ENCODE peak calls at places on chromosomes 4 and X, in ten cellular contexts. One of them, this sample, is unnamed.
A peak's percentile ranks its signal among the peaks of the same experiment; 100 is the strongest.

GRCh38 chrX:25072247-25072646 is 56.5 kb upstream of the ARX start:
- DNase-seq in HCT116: no peak
- DNase-seq in MV-4-11: no peak
- DNase-seq in stimulated activated CD8-positive, alpha-beta memory T cell treated with anti-CD3 and anti-CD28 coated beads, Interleukin-7, amount 100 ng/mL, for 1 hour: no peak
- DNase-seq in head of caudate nucleus: no peak
- DNase-seq in heart right ventricle: no peak
- DNase-seq in stimulated activated naive CD8-positive, alpha-beta T cell treated with anti-CD3 and anti-CD28 coated beads, Interleukin-15, Interleukin-2, amounts not matched to agents 100 U/mL and 50 U/mL, for 24 hours: no peak
- DNase-seq in GM12865: no peak
- DNase-seq in stimulated activated naive CD4-positive, alpha-beta T cell: no peak
- DNase-seq in activated CD4-positive, alpha-beta T cell treated with anti-CD3 and anti-CD28 coated beads, Interleukin-2, amount 10 ng/mL, durations not matched to agents 24 days and 14 days: no peak
- DNase-seq in this sample: no peak

GRCh38 chr4:40333921-40334352 is 1.2 kb upstream of the CHRNA9 start:
- DNase-seq in heart right ventricle: no peak
- DNase-seq in MV-4-11: no peak
- DNase-seq in stimulated activated naive CD8-positive, alpha-beta T cell treated with anti-CD3 and anti-CD28 coated beads, Interleukin-15, Interleukin-2, amounts not matched to agents 100 U/mL and 50 U/mL, for 24 hours: no peak
- DNase-seq in activated CD4-positive, alpha-beta T cell treated with anti-CD3 and anti-CD28 coated beads, Interleukin-2, amount 10 ng/mL, durations not matched to agents 24 days and 14 days: no peak
- DNase-seq in GM12865: no peak
- DNase-seq in stimulated activated naive CD4-positive, alpha-beta T cell: no peak
- DNase-seq in head of caudate nucleus: no peak
- DNase-seq in stimulated activated CD8-positive, alpha-beta memory T cell treated with anti-CD3 and anti-CD28 coated beads, Interleukin-7, amount 100 ng/mL, for 1 hour: no peak
- DNase-seq in HCT116: peak; percentile 69
- DNase-seq in this sample: peak; percentile 98

GRCh38 chrX:40581333-40581910 is 652 bp downstream of the ATP6AP2 start:
- DNase-seq in HCT116: no peak
- DNase-seq in GM12865: no peak
- DNase-seq in stimulated activated CD8-positive, alpha-beta memory T cell treated with anti-CD3 and anti-CD28 coated beads, Interleukin-7, amount 100 ng/mL, for 1 hour: no peak
- DNase-seq in heart right ventricle: no peak
- DNase-seq in stimulated activated naive CD4-positive, alpha-beta T cell: no peak
- DNase-seq in stimulated activated naive CD8-positive, alpha-beta T cell treated with anti-CD3 and anti-CD28 coated beads, Interleukin-15, Interleukin-2, amounts not matched to agents 100 U/mL and 50 U/mL, for 24 hours: no peak
- DNase-seq in head of caudate nucleus: no peak
- DNase-seq in activated CD4-positive, alpha-beta T cell treated with anti-CD3 and anti-CD28 coated beads, Interleukin-2, amount 10 ng/mL, durations not matched to agents 24 days and 14 days: peak; percentile 74
- DNase-seq in MV-4-11: no peak
- DNase-seq in this sample: no peak

GRCh38 chr4:8763966-8764901 is 107.4 kb downstream of the HMX1 start:
- DNase-seq in stimulated activated CD8-positive, alpha-beta memory T cell treated with anti-CD3 and anti-CD28 coated beads, Interleukin-7, amount 100 ng/mL, for 1 hour: no peak
- DNase-seq in head of caudate nucleus: no peak
- DNase-seq in stimulated activated naive CD8-positive, alpha-beta T cell treated with anti-CD3 and anti-CD28 coated beads, Interleukin-15, Interleukin-2, amounts not matched to agents 100 U/mL and 50 U/mL, for 24 hours: no peak
- DNase-seq in activated CD4-positive, alpha-beta T cell treated with anti-CD3 and anti-CD28 coated beads, Interleukin-2, amount 10 ng/mL, durations not matched to agents 24 days and 14 days: no peak
- DNase-seq in stimulated activated naive CD4-positive, alpha-beta T cell: no peak
- DNase-seq in heart right ventricle: no peak
- DNase-seq in HCT116: no peak
- DNase-seq in GM12865: no peak
- DNase-seq in MV-4-11: no peak
- DNase-seq in this sample: no peak

GRCh38 chrX:47146936-47147859 is 2.2 kb downstream of the RBM10 start:
- DNase-seq in stimulated activated naive CD8-positive, alpha-beta T cell treated with anti-CD3 and anti-CD28 coated beads, Interleukin-15, Interleukin-2, amounts not matched to agents 100 U/mL and 50 U/mL, for 24 hours: no peak
- DNase-seq in stimulated activated CD8-positive, alpha-beta memory T cell treated with anti-CD3 and anti-CD28 coated beads, Interleukin-7, amount 100 ng/mL, for 1 hour: no peak
- DNase-seq in heart right ventricle: no peak
- DNase-seq in HCT116: no peak
- DNase-seq in MV-4-11: no peak
- DNase-seq in head of caudate nucleus: no peak
- DNase-seq in activated CD4-positive, alpha-beta T cell treated with anti-CD3 and anti-CD28 coated beads, Interleukin-2, amount 10 ng/mL, durations not matched to agents 24 days and 14 days: no peak
- DNase-seq in GM12865: no peak
- DNase-seq in stimulated activated naive CD4-positive, alpha-beta T cell: no peak
- DNase-seq in this sample: no peak

GRCh38 chrX:80216086-80216485 is 201.5 kb downstream of the TBX22 start:
- DNase-seq in heart right ventricle: no peak
- DNase-seq in stimulated activated naive CD4-positive, alpha-beta T cell: no peak
- DNase-seq in HCT116: no peak
- DNase-seq in activated CD4-positive, alpha-beta T cell treated with anti-CD3 and anti-CD28 coated beads, Interleukin-2, amount 10 ng/mL, durations not matched to agents 24 days and 14 days: no peak
- DNase-seq in stimulated activated CD8-positive, alpha-beta memory T cell treated with anti-CD3 and anti-CD28 coated beads, Interleukin-7, amount 100 ng/mL, for 1 hour: no peak
- DNase-seq in GM12865: no peak
- DNase-seq in head of caudate nucleus: no peak
- DNase-seq in MV-4-11: no peak
- DNase-seq in stimulated activated naive CD8-positive, alpha-beta T cell treated with anti-CD3 and anti-CD28 coated beads, Interleukin-15, Interleukin-2, amounts not matched to agents 100 U/mL and 50 U/mL, for 24 hours: no peak
- DNase-seq in this sample: peak; percentile 48

GRCh38 chr4:55793479-55793878 is 26.1 kb upstream of the EXOC1L start:
- DNase-seq in head of caudate nucleus: no peak
- DNase-seq in stimulated activated naive CD8-positive, alpha-beta T cell treated with anti-CD3 and anti-CD28 coated beads, Interleukin-15, Interleukin-2, amounts not matched to agents 100 U/mL and 50 U/mL, for 24 hours: no peak
- DNase-seq in activated CD4-positive, alpha-beta T cell treated with anti-CD3 and anti-CD28 coated beads, Interleukin-2, amount 10 ng/mL, durations not matched to agents 24 days and 14 days: no peak
- DNase-seq in GM12865: no peak
- DNase-seq in stimulated activated CD8-positive, alpha-beta memory T cell treated with anti-CD3 and anti-CD28 coated beads, Interleukin-7, amount 100 ng/mL, for 1 hour: no peak
- DNase-seq in heart right ventricle: no peak
- DNase-seq in HCT116: no peak
- DNase-seq in MV-4-11: no peak
- DNase-seq in stimulated activated naive CD4-positive, alpha-beta T cell: no peak
- DNase-seq in this sample: no peak

GRCh38 chr4:73508651-73509050 is 27.1 kb downstream of the AFM start:
- DNase-seq in heart right ventricle: no peak
- DNase-seq in stimulated activated naive CD4-positive, alpha-beta T cell: no peak
- DNase-seq in stimulated activated CD8-positive, alpha-beta memory T cell treated with anti-CD3 and anti-CD28 coated beads, Interleukin-7, amount 100 ng/mL, for 1 hour: no peak
- DNase-seq in MV-4-11: no peak
- DNase-seq in GM12865: no peak
- DNase-seq in activated CD4-positive, alpha-beta T cell treated with anti-CD3 and anti-CD28 coated beads, Interleukin-2, amount 10 ng/mL, durations not matched to agents 24 days and 14 days: no peak
- DNase-seq in head of caudate nucleus: no peak
- DNase-seq in stimulated activated naive CD8-positive, alpha-beta T cell treated with anti-CD3 and anti-CD28 coated beads, Interleukin-15, Interleukin-2, amounts not matched to agents 100 U/mL and 50 U/mL, for 24 hours: no peak
- DNase-seq in HCT116: no peak
- DNase-seq in this sample: no peak

GRCh38 chr4:184649971-184650855 is 675 bp downstream of the PRIMPOL start:
- DNase-seq in MV-4-11: peak; percentile 35
- DNase-seq in stimulated activated naive CD8-positive, alpha-beta T cell treated with anti-CD3 and anti-CD28 coated beads, Interleukin-15, Interleukin-2, amounts not matched to agents 100 U/mL and 50 U/mL, for 24 hours: peak; percentile 29
- DNase-seq in activated CD4-positive, alpha-beta T cell treated with anti-CD3 and anti-CD28 coated beads, Interleukin-2, amount 10 ng/mL, durations not matched to agents 24 days and 14 days: peak; percentile 55
- DNase-seq in GM12865: peak; percentile 46
- DNase-seq in heart right ventricle: no peak
- DNase-seq in head of caudate nucleus: peak; percentile 33
- DNase-seq in HCT116: no peak
- DNase-seq in stimulated activated naive CD4-positive, alpha-beta T cell: no peak
- DNase-seq in stimulated activated CD8-positive, alpha-beta memory T cell treated with anti-CD3 and anti-CD28 coated beads, Interleukin-7, amount 100 ng/mL, for 1 hour: no peak
- DNase-seq in this sample: peak; percentile 69

GRCh38 chrX:39058724-39059123 is 257.5 kb downstream of the MID1IP1 start:
- DNase-seq in stimulated activated naive CD4-positive, alpha-beta T cell: no peak
- DNase-seq in head of caudate nucleus: no peak
- DNase-seq in stimulated activated naive CD8-positive, alpha-beta T cell treated with anti-CD3 and anti-CD28 coated beads, Interleukin-15, Interleukin-2, amounts not matched to agents 100 U/mL and 50 U/mL, for 24 hours: no peak
- DNase-seq in GM12865: no peak
- DNase-seq in MV-4-11: no peak
- DNase-seq in activated CD4-positive, alpha-beta T cell treated with anti-CD3 and anti-CD28 coated beads, Interleukin-2, amount 10 ng/mL, durations not matched to agents 24 days and 14 days: no peak
- DNase-seq in heart right ventricle: no peak
- DNase-seq in HCT116: no peak
- DNase-seq in stimulated activated CD8-positive, alpha-beta memory T cell treated with anti-CD3 and anti-CD28 coated beads, Interleukin-7, amount 100 ng/mL, for 1 hour: no peak
- DNase-seq in this sample: no peak

GRCh38 chrX:1582686-1583437 is 8.5 kb upstream of the AKAP17A start:
- DNase-seq in heart right ventricle: no peak
- DNase-seq in head of caudate nucleus: no peak
- DNase-seq in activated CD4-positive, alpha-beta T cell treated with anti-CD3 and anti-CD28 coated beads, Interleukin-2, amount 10 ng/mL, durations not matched to agents 24 days and 14 days: peak; percentile 86
- DNase-seq in HCT116: peak; percentile 55
- DNase-seq in stimulated activated naive CD4-positive, alpha-beta T cell: no peak
- DNase-seq in stimulated activated CD8-positive, alpha-beta memory T cell treated with anti-CD3 and anti-CD28 coated beads, Interleukin-7, amount 100 ng/mL, for 1 hour: no peak
- DNase-seq in GM12865: peak; percentile 83
- DNase-seq in MV-4-11: peak; percentile 83
- DNase-seq in stimulated activated naive CD8-positive, alpha-beta T cell treated with anti-CD3 and anti-CD28 coated beads, Interleukin-15, Interleukin-2, amounts not matched to agents 100 U/mL and 50 U/mL, for 24 hours: peak; percentile 35
- DNase-seq in this sample: peak; percentile 86

GRCh38 chr4:107265859-107266258 is 229.7 kb upstream of the DKK2 start:
- DNase-seq in HCT116: no peak
- DNase-seq in GM12865: no peak
- DNase-seq in heart right ventricle: no peak
- DNase-seq in stimulated activated naive CD4-positive, alpha-beta T cell: no peak
- DNase-seq in head of caudate nucleus: no peak
- DNase-seq in MV-4-11: no peak
- DNase-seq in stimulated activated CD8-positive, alpha-beta memory T cell treated with anti-CD3 and anti-CD28 coated beads, Interleukin-7, amount 100 ng/mL, for 1 hour: no peak
- DNase-seq in stimulated activated naive CD8-positive, alpha-beta T cell treated with anti-CD3 and anti-CD28 coated beads, Interleukin-15, Interleukin-2, amounts not matched to agents 100 U/mL and 50 U/mL, for 24 hours: no peak
- DNase-seq in activated CD4-positive, alpha-beta T cell treated with anti-CD3 and anti-CD28 coated beads, Interleukin-2, amount 10 ng/mL, durations not matched to agents 24 days and 14 days: no peak
- DNase-seq in this sample: peak; percentile 11

GRCh38 chrX:152813211-152813610 is 17.3 kb downstream of the CETN2 start:
- DNase-seq in stimulated activated naive CD4-positive, alpha-beta T cell: no peak
- DNase-seq in head of caudate nucleus: no peak
- DNase-seq in stimulated activated CD8-positive, alpha-beta memory T cell treated with anti-CD3 and anti-CD28 coated beads, Interleukin-7, amount 100 ng/mL, for 1 hour: no peak
- DNase-seq in GM12865: no peak
- DNase-seq in heart right ventricle: no peak
- DNase-seq in activated CD4-positive, alpha-beta T cell treated with anti-CD3 and anti-CD28 coated beads, Interleukin-2, amount 10 ng/mL, durations not matched to agents 24 days and 14 days: no peak
- DNase-seq in HCT116: no peak
- DNase-seq in MV-4-11: no peak
- DNase-seq in stimulated activated naive CD8-positive, alpha-beta T cell treated with anti-CD3 and anti-CD28 coated beads, Interleukin-15, Interleukin-2, amounts not matched to agents 100 U/mL and 50 U/mL, for 24 hours: no peak
- DNase-seq in this sample: no peak

GRCh38 chrX:133776072-133776471 is 209.3 kb downstream of the GPC3 start:
- DNase-seq in heart right ventricle: no peak
- DNase-seq in GM12865: peak; percentile 1
- DNase-seq in MV-4-11: no peak
- DNase-seq in activated CD4-positive, alpha-beta T cell treated with anti-CD3 and anti-CD28 coated beads, Interleukin-2, amount 10 ng/mL, durations not matched to agents 24 days and 14 days: peak; percentile 70
- DNase-seq in head of caudate nucleus: peak; percentile 36
- DNase-seq in stimulated activated naive CD8-positive, alpha-beta T cell treated with anti-CD3 and anti-CD28 coated beads, Interleukin-15, Interleukin-2, amounts not matched to agents 100 U/mL and 50 U/mL, for 24 hours: peak; percentile 39
- DNase-seq in stimulated activated CD8-positive, alpha-beta memory T cell treated with anti-CD3 and anti-CD28 coated beads, Interleukin-7, amount 100 ng/mL, for 1 hour: peak; percentile 18
- DNase-seq in stimulated activated naive CD4-positive, alpha-beta T cell: peak; percentile 7
- DNase-seq in HCT116: no peak
- DNase-seq in this sample: peak; percentile 15

GRCh38 chrX:71998836-71999509 is 88.3 kb downstream of the NHSL2 start:
- DNase-seq in GM12865: peak; percentile 29
- DNase-seq in head of caudate nucleus: no peak
- DNase-seq in stimulated activated CD8-positive, alpha-beta memory T cell treated with anti-CD3 and anti-CD28 coated beads, Interleukin-7, amount 100 ng/mL, for 1 hour: no peak
- DNase-seq in MV-4-11: peak; percentile 0
- DNase-seq in stimulated activated naive CD8-positive, alpha-beta T cell treated with anti-CD3 and anti-CD28 coated beads, Interleukin-15, Interleukin-2, amounts not matched to agents 100 U/mL and 50 U/mL, for 24 hours: peak; percentile 28
- DNase-seq in stimulated activated naive CD4-positive, alpha-beta T cell: no peak
- DNase-seq in heart right ventricle: peak; percentile 19
- DNase-seq in activated CD4-positive, alpha-beta T cell treated with anti-CD3 and anti-CD28 coated beads, Interleukin-2, amount 10 ng/mL, durations not matched to agents 24 days and 14 days: peak; percentile 75
- DNase-seq in HCT116: peak; percentile 12
- DNase-seq in this sample: peak; percentile 66

GRCh38 chr4:130603043-130603442 is 1507.1 kb downstream of the C4orf33 start:
- DNase-seq in MV-4-11: no peak
- DNase-seq in activated CD4-positive, alpha-beta T cell treated with anti-CD3 and anti-CD28 coated beads, Interleukin-2, amount 10 ng/mL, durations not matched to agents 24 days and 14 days: no peak
- DNase-seq in stimulated activated naive CD8-positive, alpha-beta T cell treated with anti-CD3 and anti-CD28 coated beads, Interleukin-15, Interleukin-2, amounts not matched to agents 100 U/mL and 50 U/mL, for 24 hours: no peak
- DNase-seq in heart right ventricle: no peak
- DNase-seq in HCT116: no peak
- DNase-seq in stimulated activated CD8-positive, alpha-beta memory T cell treated with anti-CD3 and anti-CD28 coated beads, Interleukin-7, amount 100 ng/mL, for 1 hour: no peak
- DNase-seq in stimulated activated naive CD4-positive, alpha-beta T cell: no peak
- DNase-seq in GM12865: no peak
- DNase-seq in head of caudate nucleus: no peak
- DNase-seq in this sample: no peak

GRCh38 chr4:138841341-138841740 is 174.2 kb upstream of the NOCT start:
- DNase-seq in head of caudate nucleus: no peak
- DNase-seq in stimulated activated naive CD8-positive, alpha-beta T cell treated with anti-CD3 and anti-CD28 coated beads, Interleukin-15, Interleukin-2, amounts not matched to agents 100 U/mL and 50 U/mL, for 24 hours: no peak
- DNase-seq in stimulated activated CD8-positive, alpha-beta memory T cell treated with anti-CD3 and anti-CD28 coated beads, Interleukin-7, amount 100 ng/mL, for 1 hour: no peak
- DNase-seq in stimulated activated naive CD4-positive, alpha-beta T cell: no peak
- DNase-seq in GM12865: no peak
- DNase-seq in activated CD4-positive, alpha-beta T cell treated with anti-CD3 and anti-CD28 coated beads, Interleukin-2, amount 10 ng/mL, durations not matched to agents 24 days and 14 days: no peak
- DNase-seq in MV-4-11: no peak
- DNase-seq in heart right ventricle: no peak
- DNase-seq in HCT116: no peak
- DNase-seq in this sample: no peak

GRCh38 chr4:8040607-8041006 is 100.9 kb upstream of the AFAP1 start:
- DNase-seq in activated CD4-positive, alpha-beta T cell treated with anti-CD3 and anti-CD28 coated beads, Interleukin-2, amount 10 ng/mL, durations not matched to agents 24 days and 14 days: no peak
- DNase-seq in stimulated activated naive CD4-positive, alpha-beta T cell: no peak
- DNase-seq in heart right ventricle: no peak
- DNase-seq in HCT116: no peak
- DNase-seq in GM12865: no peak
- DNase-seq in MV-4-11: no peak
- DNase-seq in stimulated activated naive CD8-positive, alpha-beta T cell treated with anti-CD3 and anti-CD28 coated beads, Interleukin-15, Interleukin-2, amounts not matched to agents 100 U/mL and 50 U/mL, for 24 hours: no peak
- DNase-seq in stimulated activated CD8-positive, alpha-beta memory T cell treated with anti-CD3 and anti-CD28 coated beads, Interleukin-7, amount 100 ng/mL, for 1 hour: no peak
- DNase-seq in head of caudate nucleus: no peak
- DNase-seq in this sample: no peak

GRCh38 chr4:40185830-40186664 is 10.8 kb upstream of the RHOH start:
- DNase-seq in stimulated activated CD8-positive, alpha-beta memory T cell treated with anti-CD3 and anti-CD28 coated beads, Interleukin-7, amount 100 ng/mL, for 1 hour: no peak
- DNase-seq in stimulated activated naive CD8-positive, alpha-beta T cell treated with anti-CD3 and anti-CD28 coated beads, Interleukin-15, Interleukin-2, amounts not matched to agents 100 U/mL and 50 U/mL, for 24 hours: no peak
- DNase-seq in MV-4-11: no peak
- DNase-seq in HCT116: no peak
- DNase-seq in GM12865: peak; percentile 94
- DNase-seq in head of caudate nucleus: no peak
- DNase-seq in heart right ventricle: no peak
- DNase-seq in stimulated activated naive CD4-positive, alpha-beta T cell: no peak
- DNase-seq in activated CD4-positive, alpha-beta T cell treated with anti-CD3 and anti-CD28 coated beads, Interleukin-2, amount 10 ng/mL, durations not matched to agents 24 days and 14 days: peak; percentile 51
- DNase-seq in this sample: no peak

GRCh38 chr4:3451956-3452355 is 10.2 kb downstream of the HGFAC start:
- DNase-seq in GM12865: no peak
- DNase-seq in heart right ventricle: no peak
- DNase-seq in stimulated activated naive CD8-positive, alpha-beta T cell treated with anti-CD3 and anti-CD28 coated beads, Interleukin-15, Interleukin-2, amounts not matched to agents 100 U/mL and 50 U/mL, for 24 hours: no peak
- DNase-seq in MV-4-11: no peak
- DNase-seq in HCT116: no peak
- DNase-seq in head of caudate nucleus: no peak
- DNase-seq in stimulated activated naive CD4-positive, alpha-beta T cell: no peak
- DNase-seq in activated CD4-positive, alpha-beta T cell treated with anti-CD3 and anti-CD28 coated beads, Interleukin-2, amount 10 ng/mL, durations not matched to agents 24 days and 14 days: no peak
- DNase-seq in stimulated activated CD8-positive, alpha-beta memory T cell treated with anti-CD3 and anti-CD28 coated beads, Interleukin-7, amount 100 ng/mL, for 1 hour: no peak
- DNase-seq in this sample: no peak

GRCh38 chrX:136397001-136397400 is 90.7 kb upstream of the BRS3 start:
- DNase-seq in stimulated activated CD8-positive, alpha-beta memory T cell treated with anti-CD3 and anti-CD28 coated beads, Interleukin-7, amount 100 ng/mL, for 1 hour: no peak
- DNase-seq in activated CD4-positive, alpha-beta T cell treated with anti-CD3 and anti-CD28 coated beads, Interleukin-2, amount 10 ng/mL, durations not matched to agents 24 days and 14 days: no peak
- DNase-seq in MV-4-11: no peak
- DNase-seq in head of caudate nucleus: no peak
- DNase-seq in heart right ventricle: no peak
- DNase-seq in HCT116: no peak
- DNase-seq in GM12865: no peak
- DNase-seq in stimulated activated naive CD4-positive, alpha-beta T cell: no peak
- DNase-seq in stimulated activated naive CD8-positive, alpha-beta T cell treated with anti-CD3 and anti-CD28 coated beads, Interleukin-15, Interleukin-2, amounts not matched to agents 100 U/mL and 50 U/mL, for 24 hours: no peak
- DNase-seq in this sample: peak; percentile 74

GRCh38 chr4:152634110-152634760 is 45.6 kb downstream of the TMEM154 start:
- DNase-seq in head of caudate nucleus: no peak
- DNase-seq in stimulated activated naive CD4-positive, alpha-beta T cell: no peak
- DNase-seq in GM12865: no peak
- DNase-seq in HCT116: no peak
- DNase-seq in MV-4-11: peak; percentile 45
- DNase-seq in stimulated activated CD8-positive, alpha-beta memory T cell treated with anti-CD3 and anti-CD28 coated beads, Interleukin-7, amount 100 ng/mL, for 1 hour: no peak
- DNase-seq in stimulated activated naive CD8-positive, alpha-beta T cell treated with anti-CD3 and anti-CD28 coated beads, Interleukin-15, Interleukin-2, amounts not matched to agents 100 U/mL and 50 U/mL, for 24 hours: no peak
- DNase-seq in heart right ventricle: no peak
- DNase-seq in activated CD4-positive, alpha-beta T cell treated with anti-CD3 and anti-CD28 coated beads, Interleukin-2, amount 10 ng/mL, durations not matched to agents 24 days and 14 days: no peak
- DNase-seq in this sample: no peak